ENCODE peak calls at places on chromosomes 11 and 22, in five cellular contexts. Y, E, U, L and N are unnamed samples.

GRCh38 chr11:130425156-130425555 is 3.3 kb downstream of the ADAMTS8 start:
- DNase-seq in Y (no peak), E (no peak), U (no peak), L (no peak), N (no peak)

GRCh38 chr11:128904872-128905344 is 13.8 kb downstream of the KCNJ5 start:
- DNase-seq in Y (peak; percentile 85), E (peak; percentile 35), U (no peak), L (no peak), N (peak; percentile 61)

GRCh38 chr22:46373838-46374662 is 38.5 kb downstream of the TRMU start:
- DNase-seq in Y (no peak), E (no peak), U (peak; percentile 48), L (no peak), N (no peak)

GRCh38 chr11:16404781-16405180 is 48.4 kb upstream of the SOX6 start:
- DNase-seq in Y (no peak), E (no peak), U (no peak), L (no peak), N (no peak)

GRCh38 chr11:45920531-45921477 is 1.7 kb upstream of the LARGE2 start:
- DNase-seq in Y (peak; percentile 6), E (no peak), U (no peak), L (no peak), N (no peak)

GRCh38 chr22:19822301-19823117 is 32.2 kb downstream of the GNB1L start:
- DNase-seq in Y (peak; percentile 36), E (no peak), U (no peak), L (no peak), N (no peak)

GRCh38 chr11:93772123-93772522 is 12.0 kb upstream of the MED17 start:
- DNase-seq in Y (no peak), E (no peak), U (no peak), L (no peak), N (no peak)

GRCh38 chr11:92225206-92225562 is 566 bp downstream of the FAT3 start:
- DNase-seq in Y (no peak), E (no peak), U (no peak), L (no peak), N (peak; percentile 21)

GRCh38 chr22:47600791-47601400 is 838.4 kb downstream of the TBC1D22A start:
- DNase-seq in Y (no peak), E (no peak), U (no peak), L (no peak), N (no peak)

GRCh38 chr22:21443735-21444421 is 23.3 kb upstream of the TMEM191C start:
- DNase-seq in Y (no peak), E (no peak), U (no peak), L (no peak), N (no peak)

GRCh38 chr11:74679513-74679865 is 51.7 kb downstream of the CHRDL2 start:
- DNase-seq in Y (no peak), E (no peak), U (no peak), L (no peak), N (no peak)

GRCh38 chr22:35148381-35148780 is 82.4 kb downstream of the ISX start:
- DNase-seq in Y (no peak), E (no peak), U (no peak), L (no peak), N (no peak)

GRCh38 chr22:35154937-35155387 is 89.0 kb downstream of the ISX start:
- DNase-seq in Y (peak; percentile 63), E (peak; percentile 54), U (no peak), L (peak; percentile 56), N (peak; percentile 78)

GRCh38 chr22:35150163-35151107 is 84.5 kb downstream of the ISX start:
- DNase-seq in Y (peak; percentile 61), E (peak; percentile 53), U (no peak), L (peak; percentile 36), N (peak; percentile 77)

GRCh38 chr22:35152316-35152715 is 86.4 kb downstream of the ISX start:
- DNase-seq in Y (no peak), E (no peak), U (no peak), L (no peak), N (no peak)

GRCh38 chr22:35149149-35149548 is 83.2 kb downstream of the ISX start:
- DNase-seq in Y (no peak), E (no peak), U (no peak), L (no peak), N (no peak)
- TF ChIP-seq FOXM1 in Y (no peak), E (no peak), U (no peak), L (no peak), N (no peak)

DNA sequence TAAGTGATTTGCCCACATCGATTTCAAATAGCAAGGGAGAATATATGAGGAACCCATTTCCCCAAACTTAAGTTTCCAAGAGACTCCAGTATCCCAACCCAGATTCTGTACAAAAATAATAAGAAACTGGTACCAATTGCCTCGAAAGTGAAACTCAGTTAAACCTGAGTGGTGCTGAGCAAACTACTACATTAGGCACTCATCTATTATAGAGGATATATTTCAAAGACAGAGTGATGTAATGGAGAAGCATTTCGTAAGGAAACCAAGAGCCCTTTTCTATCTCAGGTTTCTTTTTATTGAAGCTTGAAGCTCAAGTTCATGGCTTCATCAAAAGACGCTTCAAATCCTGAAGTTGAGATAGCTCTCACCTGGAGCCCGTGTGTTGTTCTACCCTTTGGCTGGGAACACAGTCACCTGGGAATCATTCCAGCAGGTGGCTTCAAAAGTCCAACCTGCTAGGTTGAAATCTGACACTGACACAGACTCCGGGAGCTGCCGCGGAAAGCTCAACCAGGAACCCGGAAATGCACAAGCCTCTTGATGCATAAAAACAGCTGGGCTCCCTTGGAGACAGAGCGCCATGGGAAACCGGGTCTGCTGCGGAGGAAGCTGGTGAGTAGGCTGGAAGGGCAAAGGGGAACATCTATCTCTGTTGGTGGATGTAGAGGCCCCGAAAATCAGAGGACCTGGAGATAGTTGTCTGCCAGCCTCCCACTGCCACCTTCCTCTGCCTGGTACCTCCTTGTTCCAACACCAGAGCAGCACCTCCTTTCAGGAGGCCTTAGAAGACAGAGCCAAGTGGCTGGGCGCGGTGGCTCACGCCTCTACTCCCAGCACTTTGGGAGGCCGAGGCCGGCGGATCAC is at the start of gene C11orf52:
- DNase-seq in Y (no peak), E (no peak), U (no peak), L (peak; percentile 89), N (peak; percentile 51)
- TF ChIP-seq FOXM1 in Y (no peak), E (no peak), U (no peak), L (no peak), N (no peak)

GRCh38 chr11:47308050-47308823 is 38.3 kb downstream of the MADD start:
- DNase-seq in Y (no peak), E (no peak), U (no peak), L (no peak), N (no peak)
- TF ChIP-seq FOXM1 in Y (no peak), E (no peak), U (no peak), L (no peak), N (no peak)

GRCh38 chr11:48006301-48006992 is 26.1 kb downstream of the PTPRJ start:
- DNase-seq in Y (no peak), E (peak; percentile 47), U (peak; percentile 73), L (no peak), N (no peak)
- TF ChIP-seq FOXM1 in Y (no peak), E (no peak), U (peak; percentile 95), L (no peak), N (no peak)

GRCh38 chr22:39953101-39953500 is 7.1 kb upstream of the TMA7B start:
- DNase-seq in Y (no peak), E (no peak), U (no peak), L (no peak), N (no peak)

GRCh38 chr22:39956932-39957664 is 3.1 kb upstream of the TMA7B start:
- DNase-seq in Y (no peak), E (no peak), U (peak; percentile 71), L (no peak), N (no peak)

GRCh38 chr22:39952347-39952746 is 7.8 kb upstream of the TMA7B start:
- DNase-seq in Y (no peak), E (no peak), U (no peak), L (no peak), N (no peak)

GRCh38 chr22:39955675-39956074 is 4.5 kb upstream of the TMA7B start:
- DNase-seq in Y (no peak), E (no peak), U (no peak), L (no peak), N (no peak)

DNA sequence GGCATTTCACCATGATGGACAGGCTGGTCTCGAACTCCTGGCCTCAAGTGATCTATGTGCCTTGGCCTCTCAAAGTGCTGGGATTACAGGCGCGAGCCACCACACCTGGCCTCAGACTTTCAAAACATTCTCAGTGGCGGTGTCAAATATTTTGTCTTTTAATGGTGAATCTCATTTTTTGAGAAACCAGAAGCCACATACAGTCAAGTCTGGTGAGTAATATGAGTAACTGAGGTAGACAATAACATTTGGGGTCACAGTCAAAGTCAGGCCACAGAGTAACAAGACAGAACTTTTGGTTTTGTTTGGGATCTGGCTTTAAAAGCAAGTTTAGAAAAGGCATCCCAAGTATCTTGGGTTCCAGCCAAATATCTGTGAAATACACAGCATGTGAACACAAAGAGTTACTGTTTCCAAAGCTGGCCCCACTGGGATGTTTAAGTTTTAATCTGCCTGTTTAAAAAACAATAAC is 5.6 kb upstream of the TMA7B start:
- DNase-seq in Y (no peak), E (no peak), U (no peak), L (peak; percentile 46), N (no peak)
- TF ChIP-seq FOXM1 in Y (no peak), E (no peak), U (no peak), L (no peak), N (no peak)

GRCh38 chr11:47105974-47106373 is 70.7 kb downstream of the ARFGAP2 start:
- DNase-seq in Y (no peak), E (no peak), U (no peak), L (no peak), N (no peak)

GRCh38 chr11:47108214-47108613 is 68.5 kb downstream of the ARFGAP2 start:
- DNase-seq in Y (no peak), E (no peak), U (no peak), L (no peak), N (no peak)

GRCh38 chr11:47105541-47105940 is 71.1 kb downstream of the ARFGAP2 start:
- DNase-seq in Y (no peak), E (no peak), U (no peak), L (no peak), N (no peak)

GRCh38 chr11:47107709-47108108 is 69.0 kb downstream of the ARFGAP2 start:
- DNase-seq in Y (no peak), E (no peak), U (no peak), L (no peak), N (no peak)

DNA sequence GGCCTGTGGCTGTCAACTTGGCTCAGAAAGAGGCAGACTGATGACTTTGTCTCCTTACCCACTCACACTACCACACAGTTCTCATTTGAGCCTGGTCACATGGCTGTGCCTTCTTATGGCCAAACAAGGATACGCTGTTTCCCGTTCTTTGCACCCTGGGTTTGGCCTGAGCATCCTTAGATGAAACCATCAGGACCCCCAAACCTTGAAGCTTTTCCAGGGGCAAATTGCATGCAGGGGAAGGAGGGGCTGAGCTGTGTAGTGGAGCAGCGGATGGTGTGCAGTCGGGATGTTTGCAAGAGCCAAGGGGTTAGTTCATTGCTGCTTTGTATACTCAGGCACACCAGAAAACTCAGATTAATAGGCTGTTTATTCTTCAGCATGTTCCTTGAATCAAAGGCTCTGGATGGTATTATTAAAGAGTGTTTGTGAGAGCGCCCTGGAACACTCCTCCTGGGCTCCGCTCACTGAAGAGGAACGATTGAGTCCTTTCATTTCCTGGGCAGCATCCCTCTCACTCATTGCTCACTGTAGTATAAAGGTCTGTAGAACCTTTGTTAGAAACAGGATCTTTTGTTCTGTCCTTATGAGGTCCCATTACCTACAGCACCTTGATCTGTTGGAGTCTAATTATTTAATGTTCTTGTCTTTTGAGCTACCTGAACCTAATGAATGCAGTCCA is 69.7 kb downstream of the ARFGAP2 start:
- DNase-seq in Y (no peak), E (no peak), U (no peak), L (no peak), N (no peak)
- TF ChIP-seq FOXM1 in Y (no peak), E (no peak), U (no peak), L (no peak), N (no peak)

GRCh38 chr11:117020287-117020686 is 77.9 kb downstream of the SIK3 start:
- DNase-seq in Y (no peak), E (no peak), U (peak; percentile 51), L (no peak), N (no peak)
- TF ChIP-seq FOXM1 in Y (no peak), E (no peak), U (no peak), L (no peak), N (no peak)